ENCODE peak calls at places on chromosomes 7 and 10, in six cellular contexts. W is ovary, I is PC-3, Z is cardiac muscle cell, Y is left ventricle myocardium inferior, O is mammary epithelial cell. K is an unnamed sample.

GRCh38 chr7:101804642-101805401 is 12.6 kb upstream of the CUX1 start:
- DNase-seq in W (no peak), I (peak), Z (no peak), Y (no peak), O (peak), K (no peak)

GRCh38 chr10:110392121-110392859 is 87.6 kb upstream of the SMNDC1 start:
- DNase-seq in W (no peak), I (peak), Z (no peak), Y (no peak), O (no peak), K (no peak)

GRCh38 chr10:18230794-18231193 is 90.6 kb downstream of the CACNB2 start:
- DNase-seq in W (no peak), I (no peak), Z (no peak), Y (no peak), O (no peak), K (no peak)

GRCh38 chr7:154832557-154833138 is 170.3 kb downstream of the PAXIP1 start:
- DNase-seq in W (no peak), I (peak), Z (no peak), Y (no peak), O (no peak), K (no peak)

GRCh38 chr10:2985729-2986232 is 81.6 kb upstream of the PFKP start:
- DNase-seq in W (no peak), I (peak), Z (no peak), Y (no peak), O (peak), K (peak)

GRCh38 chr10:52313350-52314006 is 603 bp upstream of the DKK1 start:
- DNase-seq in W (no peak), I (no peak), Z (no peak), Y (no peak), O (no peak), K (no peak)

GRCh38 chr7:66379761-66380160 is 174.6 kb downstream of the TPST1 start:
- DNase-seq in W (no peak), I (peak), Z (peak), Y (no peak), O (peak), K (no peak)

GRCh38 chr7:66740302-66740979 is at the start of gene RABGEF1:
- DNase-seq in W (peak), I (peak), Z (peak), Y (peak), O (peak), K (peak)

GRCh38 chr7:95473276-95473985 is 12.3 kb upstream of the ASB4 start:
- DNase-seq in W (no peak), I (no peak), Z (no peak), Y (no peak), O (no peak), K (no peak)

GRCh38 chr7:81715984-81716588 is 53.8 kb downstream of the HGF start:
- DNase-seq in W (no peak), I (peak), Z (peak), Y (no peak), O (peak), K (no peak)

GRCh38 chr10:96578633-96579032 is 8.2 kb downstream of the TM9SF3 start:
- DNase-seq in W (no peak), I (no peak), Z (no peak), Y (no peak), O (no peak), K (no peak)

GRCh38 chr7:150820148-150820547 is 19.6 kb downstream of the TMEM176A start:
- DNase-seq in W (no peak), I (no peak), Z (no peak), Y (no peak), O (no peak), K (no peak)

GRCh38 chr7:33707427-33707826 is 197.9 kb upstream of the BMPER start:
- DNase-seq in W (no peak), I (no peak), Z (peak), Y (no peak), O (no peak), K (no peak)

GRCh38 chr10:112353046-112353445 is 20.9 kb upstream of the ACSL5 start:
- DNase-seq in W (no peak), I (no peak), Z (no peak), Y (no peak), O (no peak), K (no peak)

GRCh38 chr10:110918269-110918632 is 729 bp downstream of the BBIP1 start:
- DNase-seq in W (no peak), I (peak), Z (no peak), Y (peak), O (no peak), K (peak)

GRCh38 chr10:59868974-59869940 is 37.1 kb downstream of the CCDC6 start:
- DNase-seq in W (no peak), I (no peak), Z (no peak), Y (no peak), O (no peak), K (no peak)

GRCh38 chr7:95800787-95801186 is 28.4 kb downstream of the DYNC1I1 start:
- DNase-seq in W (no peak), I (no peak), Z (no peak), Y (no peak), O (no peak), K (no peak)

GRCh38 chr10:49527850-49528249 is 11.1 kb downstream of the ERCC6 start:
- DNase-seq in W (no peak), I (no peak), Z (no peak), Y (no peak), O (no peak), K (no peak)

GRCh38 chr7:112173214-112173905 is 32.8 kb downstream of the DOCK4 start:
- DNase-seq in W (no peak), I (no peak), Z (peak), Y (no peak), O (no peak), K (no peak)

GRCh38 chr7:36277247-36277542 is 112.5 kb upstream of the ANLN start:
- DNase-seq in W (no peak), I (no peak), Z (no peak), Y (no peak), O (no peak), K (no peak)

GRCh38 chr7:32169236-32169635 is 99.0 kb upstream of the PDE1C start:
- DNase-seq in W (no peak), I (no peak), Z (no peak), Y (no peak), O (no peak), K (no peak)

GRCh38 chr7:45174966-45175765 is 17.6 kb downstream of the RAMP3 start:
- DNase-seq in W (no peak), I (no peak), Z (no peak), Y (no peak), O (no peak), K (peak)

GRCh38 chr7:115449689-115450088 is 527.8 kb downstream of the MDFIC start:
- DNase-seq in W (no peak), I (peak), Z (no peak), Y (no peak), O (no peak), K (no peak)

GRCh38 chr10:807163-807957 is 117.9 kb upstream of the DIP2C start:
- DNase-seq in W (no peak), I (no peak), Z (no peak), Y (no peak), O (no peak), K (no peak)

GRCh38 chr10:122911889-122912484 is 1.6 kb downstream of the FAM24A start:
- DNase-seq in W (no peak), I (peak), Z (peak), Y (no peak), O (peak), K (no peak)

GRCh38 chr10:95864906-95865813 is 42.6 kb upstream of the CC2D2B start:
- DNase-seq in W (no peak), I (peak), Z (peak), Y (no peak), O (peak), K (no peak)

GRCh38 chr7:127865466-127865865 is 165.8 kb downstream of the LRRC4 start:
- DNase-seq in W (no peak), I (peak), Z (peak), Y (no peak), O (peak), K (no peak)

GRCh38 chr7:107591410-107591809 is 11.4 kb downstream of the BCAP29 start:
- DNase-seq in W (no peak), I (no peak), Z (peak), Y (no peak), O (no peak), K (no peak)

GRCh38 chr7:44187636-44188416 is 1.4 kb downstream of the GCK start:
- DNase-seq in W (no peak), I (no peak), Z (no peak), Y (no peak), O (no peak), K (peak)

GRCh38 chr10:61139230-61139928 is 195.4 kb upstream of the RHOBTB1 start:
- DNase-seq in W (no peak), I (no peak), Z (no peak), Y (no peak), O (no peak), K (no peak)

GRCh38 chr10:61138728-61139127 is 194.7 kb upstream of the RHOBTB1 start:
- DNase-seq in W (no peak), I (no peak), Z (no peak), Y (no peak), O (no peak), K (no peak)

GRCh38 chr10:61140765-61141392 is 196.9 kb upstream of the RHOBTB1 start:
- DNase-seq in W (no peak), I (peak), Z (peak), Y (no peak), O (peak), K (no peak)

GRCh38 chr10:61142987-61143386 is 199.0 kb upstream of the RHOBTB1 start:
- DNase-seq in W (no peak), I (no peak), Z (no peak), Y (no peak), O (no peak), K (no peak)
- TF ChIP-seq CTCF in W (no peak), I (peak), Z (no peak), Y (no peak), O (no peak), K (no peak)

DNA sequence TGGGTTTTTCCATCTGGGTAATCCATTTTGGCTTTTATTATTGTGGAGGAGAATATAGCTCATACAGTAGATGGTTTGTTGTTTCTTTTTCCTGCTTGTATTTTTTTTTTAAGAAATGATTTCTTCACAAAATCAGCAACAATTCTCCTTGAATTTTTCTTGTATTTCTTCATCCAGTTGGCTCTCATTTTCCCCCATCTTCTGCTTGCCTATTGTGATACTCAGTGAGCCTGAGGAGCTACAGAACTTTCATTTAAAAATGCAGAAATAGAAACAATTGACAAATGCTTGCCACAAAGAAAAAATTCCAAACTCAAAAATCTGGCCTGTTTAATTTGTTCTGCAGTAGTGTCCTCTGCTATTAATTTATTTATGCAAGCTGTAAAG is 90.4 kb upstream of the OIT3 start:
- DNase-seq in W (no peak), I (no peak), Z (peak), Y (no peak), O (no peak), K (no peak)
- H3K4me3 ChIP-seq in W (no peak), I (peak), Z (no peak), Y (peak), O (no peak), K (no peak)

GRCh38 chr10:5840314-5841307 is 27.4 kb upstream of the GDI2 start:
- DNase-seq in W (no peak), I (no peak), Z (peak), Y (peak), O (no peak), K (no peak)
- H3K27ac ChIP-seq in W (no peak), I (no peak), Z (peak), Y (peak), O (no peak), K (no peak)

GRCh38 chr7:149716932-149717307 is 56.5 kb downstream of the ZNF467 start:
- DNase-seq in W (no peak), I (no peak), Z (no peak), Y (no peak), O (peak), K (peak)

GRCh38 chr7:149717481-149717880 is 55.9 kb downstream of the ZNF467 start:
- DNase-seq in W (no peak), I (no peak), Z (no peak), Y (peak), O (no peak), K (peak)

GRCh38 chr7:149715476-149715875 is 57.9 kb downstream of the ZNF467 start:
- DNase-seq in W (no peak), I (no peak), Z (no peak), Y (no peak), O (no peak), K (peak)

GRCh38 chr7:149714910-149715471 is 58.4 kb downstream of the ZNF467 start:
- DNase-seq in W (no peak), I (peak), Z (peak), Y (no peak), O (peak), K (peak)

GRCh38 chr7:149716007-149716931 is 57.1 kb downstream of the ZNF467 start:
- DNase-seq in W (no peak), I (no peak), Z (no peak), Y (no peak), O (peak), K (peak)
- TF ChIP-seq CTCF in W (no peak), I (peak), Z (no peak), Y (no peak), O (no peak), K (no peak)

GRCh38 chr7:1539346-1540321 is 9.1 kb downstream of the MAFK start:
- DNase-seq in W (no peak), I (no peak), Z (no peak), Y (no peak), O (no peak), K (no peak)

GRCh38 chr7:1537631-1538412 is 7.3 kb downstream of the MAFK start:
- DNase-seq in W (peak), I (peak), Z (peak), Y (peak), O (peak), K (peak)

GRCh38 chr7:1540391-1541271 is 10.1 kb downstream of the MAFK start:
- DNase-seq in W (no peak), I (no peak), Z (no peak), Y (no peak), O (no peak), K (peak)

GRCh38 chr7:1536768-1537630 is 6.5 kb downstream of the MAFK start:
- DNase-seq in W (peak), I (peak), Z (peak), Y (peak), O (peak), K (peak)

DNA sequence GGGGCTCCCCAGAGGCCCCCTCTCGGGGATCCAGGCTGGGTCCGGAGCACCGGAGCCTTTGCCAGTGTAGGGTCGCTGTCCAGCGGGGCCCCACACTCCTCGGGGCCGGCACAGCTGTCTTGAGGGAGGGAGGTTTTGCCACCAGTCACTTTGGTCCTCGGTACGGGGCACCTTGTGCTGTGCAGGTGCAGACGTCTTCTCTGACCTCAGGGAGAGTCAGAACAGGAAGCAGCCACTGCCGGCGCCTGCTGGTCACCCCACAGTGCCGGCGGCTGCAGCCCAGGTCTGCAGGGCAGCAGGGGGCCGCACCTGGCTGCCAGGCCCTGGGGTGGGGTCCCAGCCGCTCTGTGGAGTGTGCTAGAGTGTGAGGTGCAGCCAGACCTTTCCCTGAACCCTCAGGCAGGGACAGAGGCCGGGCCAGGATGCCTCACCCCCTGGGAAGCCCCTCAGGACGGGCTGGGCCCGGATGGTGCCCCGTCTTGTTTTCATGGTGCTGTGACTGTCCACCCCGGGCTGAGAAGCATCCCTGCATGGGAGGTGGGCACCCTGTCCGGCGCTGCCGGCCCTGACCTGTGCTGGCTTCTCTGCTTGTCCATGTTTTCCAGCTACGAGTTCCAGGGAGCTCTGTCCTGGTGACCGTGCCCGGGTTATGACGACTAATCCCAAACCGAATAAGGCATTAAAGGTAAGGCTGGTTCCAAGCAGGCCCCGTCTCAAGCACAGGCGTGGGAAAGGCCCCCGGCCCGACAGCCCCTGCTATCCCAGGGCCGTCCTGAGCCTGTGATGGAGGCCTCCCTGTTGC is 8.2 kb downstream of the MAFK start:
- DNase-seq in W (no peak), I (no peak), Z (no peak), Y (no peak), O (no peak), K (no peak)
- H3K4me3 ChIP-seq in W (peak), I (no peak), Z (no peak), Y (peak), O (no peak), K (peak)

GRCh38 chr10:13984647-13985155 is 346.0 kb downstream of the FRMD4A start:
- DNase-seq in W (no peak), I (peak), Z (peak), Y (no peak), O (peak), K (no peak)
- H3K27ac ChIP-seq in W (no peak), I (peak), Z (peak), Y (no peak), O (peak), K (no peak)

GRCh38 chr7:100057006-100057405 is 7.4 kb downstream of the ZSCAN21 start:
- DNase-seq in W (no peak), I (no peak), Z (no peak), Y (no peak), O (no peak), K (no peak)

GRCh38 chr7:100051611-100052010 is 2.0 kb downstream of the ZSCAN21 start:
- DNase-seq in W (no peak), I (no peak), Z (no peak), Y (no peak), O (no peak), K (no peak)

GRCh38 chr7:100048680-100049079 is 894 bp upstream of the ZSCAN21 start:
- DNase-seq in W (no peak), I (no peak), Z (no peak), Y (no peak), O (no peak), K (no peak)

GRCh38 chr7:100049441-100050291 is at the start of gene ZSCAN21:
- DNase-seq in W (peak), I (peak), Z (peak), Y (peak), O (peak), K (peak)

DNA sequence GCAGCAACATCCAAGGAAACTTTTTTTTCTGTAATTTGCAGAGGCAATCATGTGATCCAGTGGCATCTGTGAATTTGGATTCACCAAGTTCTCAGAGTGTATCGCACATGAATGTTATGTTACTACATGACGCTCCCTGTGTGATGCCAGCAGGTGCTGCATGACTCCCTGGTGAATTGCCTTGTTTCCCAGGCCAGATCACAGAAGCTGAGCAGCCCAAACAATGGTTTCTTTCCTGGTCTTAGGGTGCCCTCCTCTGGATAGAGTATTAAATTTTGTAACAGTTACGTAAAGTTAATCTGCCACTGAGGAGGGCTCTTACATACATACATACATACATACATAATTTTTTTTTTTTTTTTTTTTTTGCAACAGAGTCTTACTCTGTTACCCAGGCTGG is 3.6 kb downstream of the ZSCAN21 start:
- DNase-seq in W (no peak), I (peak), Z (peak), Y (no peak), O (peak), K (no peak)
- TF ChIP-seq CTCF in W (no peak), I (peak), Z (peak), Y (peak), O (peak), K (peak)

DNA sequence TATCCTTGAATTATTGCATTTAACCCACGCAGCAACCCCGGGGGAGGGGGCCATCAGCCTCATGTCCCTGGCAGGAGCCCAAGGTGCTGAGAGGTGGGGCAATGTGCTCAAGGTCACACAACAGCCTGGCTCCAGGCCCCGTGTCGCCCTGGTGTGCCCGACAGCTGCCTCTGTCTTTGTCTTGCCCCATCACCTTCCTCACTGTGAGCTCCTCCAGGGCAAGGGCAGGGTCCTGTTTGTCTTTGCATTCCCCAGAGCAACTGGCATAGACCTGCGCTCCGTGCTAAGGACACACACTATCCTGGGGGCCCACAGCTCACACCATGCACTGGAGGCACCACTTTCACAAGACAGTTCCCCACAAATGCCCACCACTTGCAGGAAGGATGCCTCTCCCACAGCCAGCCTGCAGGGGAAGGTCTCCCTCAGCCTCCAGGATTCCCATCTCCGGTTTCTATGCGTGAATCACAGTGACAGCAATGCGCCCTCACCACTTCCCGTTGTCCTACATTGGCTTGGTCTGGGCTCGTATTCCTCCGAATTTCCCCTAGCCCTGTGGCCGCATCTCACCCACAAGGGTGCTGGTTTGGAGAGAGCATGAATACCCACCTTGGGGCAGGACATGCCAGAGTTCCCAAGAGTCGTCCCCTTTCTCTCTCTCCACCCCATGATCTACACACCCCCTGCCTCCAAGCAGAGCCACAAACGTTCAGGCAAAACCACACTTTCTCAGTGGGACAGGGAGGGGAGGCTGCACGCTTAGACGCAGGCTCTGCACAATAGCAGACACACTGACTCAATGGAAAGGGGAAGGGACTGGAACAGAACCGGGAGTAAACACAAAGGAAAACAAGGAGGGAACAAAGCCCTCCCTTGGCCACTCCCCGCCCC is 10.3 kb downstream of the ITPRIP start:
- DNase-seq in W (peak), I (peak), Z (peak), Y (no peak), O (peak), K (no peak)
- H3K4me3 ChIP-seq in W (peak), I (peak), Z (no peak), Y (peak), O (no peak), K (no peak)

K was measured in upper lobe of right lung.